ENCODE peak calls at places on chromosome 17, in four cellular contexts. One of them, this sample, is unnamed.

GRCh38 chr17:68011199-68011665 is 15.0 kb upstream of the C17orf58 start:
- DNase-seq in GM12892: peak
- DNase-seq in GM12878: no peak
- DNase-seq in K562: peak
- DNase-seq in this sample: peak

GRCh38 chr17:61219460-61219859 is 180.2 kb upstream of the TBX2 start:
- DNase-seq in GM12892: no peak
- DNase-seq in GM12878: no peak
- DNase-seq in K562: no peak
- DNase-seq in this sample: no peak

GRCh38 chr17:66995944-66996343 is 31.4 kb downstream of the CACNG4 start:
- DNase-seq in GM12892: no peak
- DNase-seq in GM12878: no peak
- DNase-seq in K562: no peak
- DNase-seq in this sample: no peak

GRCh38 chr17:61661135-61661534 is 70.1 kb upstream of the NACA2 start:
- DNase-seq in GM12892: no peak
- DNase-seq in GM12878: no peak
- DNase-seq in K562: no peak
- DNase-seq in this sample: no peak

GRCh38 chr17:66786101-66786500 is 48.8 kb upstream of the CACNG5 start:
- DNase-seq in GM12892: no peak
- DNase-seq in GM12878: no peak
- DNase-seq in K562: no peak
- DNase-seq in this sample: no peak

GRCh38 chr17:58666858-58667267 is 25.0 kb downstream of the TEX14 start:
- DNase-seq in GM12892: no peak
- DNase-seq in GM12878: no peak
- DNase-seq in K562: peak
- DNase-seq in this sample: no peak

GRCh38 chr17:69639096-69639495 is 224.6 kb downstream of the MAP2K6 start:
- DNase-seq in GM12892: no peak
- DNase-seq in GM12878: no peak
- DNase-seq in K562: no peak
- DNase-seq in this sample: no peak

GRCh38 chr17:80970044-80970761 is 21.4 kb upstream of the CHMP6 start:
- DNase-seq in GM12892: peak
- DNase-seq in GM12878: no peak
- DNase-seq in K562: no peak
- DNase-seq in this sample: peak

GRCh38 chr17:48644910-48645557 is 18.9 kb upstream of the HOXB9 start:
- DNase-seq in GM12892: no peak
- DNase-seq in GM12878: no peak
- DNase-seq in K562: no peak
- DNase-seq in this sample: no peak

GRCh38 chr17:19360772-19361171 is 1.8 kb downstream of the B9D1 start:
- DNase-seq in GM12892: no peak
- DNase-seq in GM12878: no peak
- DNase-seq in K562: no peak
- DNase-seq in this sample: no peak

GRCh38 chr17:62565817-62566216 is 61.7 kb upstream of the MRC2 start:
- DNase-seq in GM12892: no peak
- DNase-seq in GM12878: no peak
- DNase-seq in K562: no peak
- DNase-seq in this sample: no peak

GRCh38 chr17:57355090-57355859 is 99.0 kb downstream of the MSI2 start:
- DNase-seq in GM12892: no peak
- DNase-seq in GM12878: no peak
- DNase-seq in K562: no peak
- DNase-seq in this sample: no peak

GRCh38 chr17:48231995-48232729 is 124.6 kb downstream of the SNX11 start:
- DNase-seq in GM12892: no peak
- DNase-seq in GM12878: no peak
- DNase-seq in K562: no peak
- DNase-seq in this sample: no peak

GRCh38 chr17:15882777-15883176 is 62.2 kb upstream of the ADORA2B start:
- DNase-seq in GM12892: no peak
- DNase-seq in GM12878: no peak
- DNase-seq in K562: no peak
- DNase-seq in this sample: no peak

GRCh38 chr17:49741692-49742076 is 22.2 kb downstream of the FAM117A start:
- DNase-seq in GM12892: no peak
- DNase-seq in GM12878: no peak
- DNase-seq in K562: no peak
- DNase-seq in this sample: no peak

GRCh38 chr17:48052956-48053757 is 5.0 kb downstream of the NFE2L1 start:
- DNase-seq in GM12892: no peak
- DNase-seq in GM12878: no peak
- DNase-seq in K562: no peak
- DNase-seq in this sample: no peak

GRCh38 chr17:82970818-82971610 is 108.4 kb upstream of the METRNL start:
- DNase-seq in GM12892: no peak
- DNase-seq in GM12878: no peak
- DNase-seq in K562: no peak
- DNase-seq in this sample: no peak

GRCh38 chr17:44283374-44284023 is 15.6 kb upstream of the SLC4A1 start:
- DNase-seq in GM12892: no peak
- DNase-seq in GM12878: no peak
- DNase-seq in K562: peak
- DNase-seq in this sample: no peak

GRCh38 chr17:76556759-76557367 is 17.0 kb downstream of the PRCD start:
- DNase-seq in GM12892: no peak
- DNase-seq in GM12878: no peak
- DNase-seq in K562: no peak
- DNase-seq in this sample: no peak

GRCh38 chr17:76560877-76561221 is 21.0 kb downstream of the PRCD start:
- DNase-seq in GM12892: no peak
- DNase-seq in GM12878: no peak
- DNase-seq in K562: no peak
- DNase-seq in this sample: no peak

GRCh38 chr17:76557368-76558209 is 17.7 kb downstream of the PRCD start:
- DNase-seq in GM12892: peak
- DNase-seq in GM12878: peak
- DNase-seq in K562: peak
- DNase-seq in this sample: peak

GRCh38 chr17:76560036-76560876 is 20.4 kb downstream of the PRCD start:
- DNase-seq in GM12892: no peak
- DNase-seq in GM12878: no peak
- DNase-seq in K562: no peak
- DNase-seq in this sample: no peak

DNA sequence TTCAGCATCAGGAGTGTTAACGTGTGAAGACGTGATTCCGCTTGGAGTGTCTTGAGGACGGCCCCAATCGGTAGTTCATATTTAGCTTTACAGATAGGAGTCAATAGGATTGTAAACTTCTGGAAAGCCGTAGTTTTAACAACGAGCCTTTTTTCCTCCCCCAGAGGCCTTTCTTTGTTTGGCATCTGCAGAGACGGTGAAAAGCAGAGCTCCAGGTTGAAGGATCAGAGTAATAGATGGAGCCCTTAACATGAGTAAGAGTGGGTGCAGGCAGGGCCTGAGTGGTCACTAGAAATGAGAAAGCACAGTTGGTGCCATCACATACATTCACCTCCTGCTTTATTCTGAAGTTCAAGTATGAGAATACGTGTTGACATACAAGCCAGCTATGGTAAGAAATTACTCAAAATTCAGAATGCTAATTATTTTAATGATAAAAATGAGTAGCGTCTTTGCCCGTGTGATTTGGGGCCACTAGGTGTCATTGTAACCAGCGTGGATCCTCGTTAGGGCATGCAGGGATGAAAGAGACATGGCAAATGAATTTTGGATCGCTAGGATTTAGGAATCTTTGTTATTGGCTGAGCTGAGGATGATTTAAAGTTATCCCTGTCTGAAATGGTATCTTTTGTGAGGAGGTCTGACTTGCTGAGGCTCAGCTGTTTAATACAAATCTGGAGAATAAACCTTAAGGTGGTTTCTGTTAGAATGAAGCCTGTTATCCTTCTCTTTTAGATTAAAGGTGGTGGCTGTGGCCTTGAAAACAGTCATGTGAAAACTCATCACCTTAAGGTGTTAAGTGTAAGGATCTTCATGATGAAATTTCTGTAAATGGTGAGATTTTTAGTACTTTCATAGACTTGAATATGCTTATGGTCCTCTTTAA is 18.6 kb downstream of the PRCD start:
- DNase-seq in GM12892: no peak
- DNase-seq in GM12878: no peak
- DNase-seq in K562: no peak
- DNase-seq in this sample: no peak
- TF ChIP-seq TAF1 in GM12892: no peak
- TF ChIP-seq TAF1 in GM12878: no peak
- TF ChIP-seq TAF1 in K562: no peak
- TF ChIP-seq TAF1 in this sample: no peak

GRCh38 chr17:41695134-41695661 is 6.5 kb downstream of the EIF1 start:
- DNase-seq in GM12892: no peak
- DNase-seq in GM12878: no peak
- DNase-seq in K562: no peak
- DNase-seq in this sample: no peak
- TF ChIP-seq POLR2A in GM12892: no peak
- TF ChIP-seq POLR2A in GM12878: peak
- TF ChIP-seq POLR2A in K562: no peak
- TF ChIP-seq POLR2A in this sample: no peak

DNA sequence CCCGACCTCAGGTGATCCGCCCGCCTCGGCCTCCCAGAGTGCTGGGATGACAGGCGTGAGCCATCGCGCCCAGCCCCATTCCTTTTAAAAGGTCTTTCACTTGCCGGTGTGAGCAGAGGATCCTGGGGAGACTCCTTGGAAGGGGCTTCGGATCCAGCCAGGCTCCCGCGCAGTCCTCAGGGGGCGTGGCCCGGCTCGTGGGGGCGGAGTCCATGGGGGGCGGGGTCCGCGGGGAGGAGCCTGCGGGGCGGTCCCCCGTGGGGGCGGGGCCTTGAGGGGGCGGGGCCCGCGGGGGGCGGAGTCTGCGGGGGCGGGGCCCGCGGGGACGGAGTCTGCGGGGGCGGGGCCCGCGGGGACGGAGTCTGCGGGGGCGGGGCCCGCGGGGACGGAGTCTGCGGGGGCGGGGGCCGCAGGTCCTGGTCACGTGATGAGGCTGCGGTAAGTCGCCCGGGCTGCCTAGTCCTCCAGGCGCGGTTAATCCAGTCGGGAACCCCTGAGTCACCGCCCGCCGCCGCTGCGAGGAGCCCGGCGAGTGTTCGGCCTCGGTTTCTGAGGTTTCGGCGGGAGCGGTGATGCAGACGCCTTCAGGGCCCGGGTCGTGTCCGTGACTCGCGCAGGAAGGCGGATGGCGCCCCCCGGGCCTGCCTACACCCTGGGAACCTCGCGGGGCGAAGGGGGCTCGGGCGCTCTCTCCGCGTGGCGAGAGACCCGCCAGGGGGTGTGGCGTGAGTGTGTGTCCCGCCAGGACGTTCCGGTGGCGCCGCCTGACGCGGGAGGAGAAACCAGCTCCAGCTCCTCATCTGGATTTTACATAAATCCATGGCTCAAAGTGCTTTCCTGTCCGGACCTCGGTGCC is 23.6 kb upstream of the ABR start:
- DNase-seq in GM12892: no peak
- DNase-seq in GM12878: no peak
- DNase-seq in K562: peak
- DNase-seq in this sample: peak
- TF ChIP-seq TAF1 in GM12892: no peak
- TF ChIP-seq TAF1 in GM12878: no peak
- TF ChIP-seq TAF1 in K562: no peak
- TF ChIP-seq TAF1 in this sample: no peak

GRCh38 chr17:73304971-73305786 is 6.6 kb downstream of the CDC42EP4 start:
- DNase-seq in GM12892: no peak
- DNase-seq in GM12878: no peak
- DNase-seq in K562: peak
- DNase-seq in this sample: no peak
- TF ChIP-seq POLR2A in GM12892: no peak
- TF ChIP-seq POLR2A in GM12878: no peak
- TF ChIP-seq POLR2A in K562: peak
- TF ChIP-seq POLR2A in this sample: no peak

GRCh38 chr17:72400863-72401262 is 280.0 kb downstream of the SOX9 start:
- DNase-seq in GM12892: no peak
- DNase-seq in GM12878: no peak
- DNase-seq in K562: no peak
- DNase-seq in this sample: no peak

GRCh38 chr17:72397687-72398086 is 276.9 kb downstream of the SOX9 start:
- DNase-seq in GM12892: no peak
- DNase-seq in GM12878: no peak
- DNase-seq in K562: no peak
- DNase-seq in this sample: no peak

GRCh38 chr17:72400488-72400827 is 279.6 kb downstream of the SOX9 start:
- DNase-seq in GM12892: no peak
- DNase-seq in GM12878: no peak
- DNase-seq in K562: no peak
- DNase-seq in this sample: no peak

GRCh38 chr17:72399608-72400487 is 279.0 kb downstream of the SOX9 start:
- DNase-seq in GM12892: no peak
- DNase-seq in GM12878: no peak
- DNase-seq in K562: no peak
- DNase-seq in this sample: no peak

DNA sequence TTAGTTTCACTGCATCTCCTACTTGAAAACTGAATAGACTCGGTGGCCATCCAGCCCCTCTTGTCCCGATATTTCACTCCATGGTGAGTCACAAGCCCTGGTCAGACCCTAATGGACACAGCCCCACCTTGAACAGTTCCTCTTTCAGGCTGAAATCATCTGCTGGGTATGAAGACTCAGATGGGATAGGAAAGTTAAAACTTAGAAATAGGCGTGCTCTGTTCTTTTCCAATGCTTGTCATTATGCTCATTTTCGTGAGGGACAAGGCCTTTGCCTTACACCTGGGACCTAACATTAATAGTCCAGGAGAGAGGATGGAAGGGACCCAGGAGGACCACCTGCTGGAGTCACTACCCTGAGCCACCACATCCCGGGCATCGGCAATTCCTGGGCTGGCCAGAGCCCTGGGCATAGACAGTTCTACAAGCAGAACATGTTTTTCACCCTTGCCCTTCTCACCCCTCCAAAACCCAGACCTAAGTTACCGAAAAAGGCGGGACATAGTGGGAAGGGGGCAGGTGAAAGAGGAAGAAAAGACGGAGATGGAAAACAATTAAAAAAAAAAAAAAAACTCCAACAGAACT is 278.3 kb downstream of the SOX9 start:
- DNase-seq in GM12892: no peak
- DNase-seq in GM12878: no peak
- DNase-seq in K562: no peak
- DNase-seq in this sample: no peak
- TF ChIP-seq TAF1 in GM12892: no peak
- TF ChIP-seq TAF1 in GM12878: no peak
- TF ChIP-seq TAF1 in K562: no peak
- TF ChIP-seq TAF1 in this sample: no peak

This sample was measured in GM12891.